ENCODE peak calls at places on chromosome 17, in five cellular contexts. D is psoas muscle, A is ovary, U is stomach, C is upper lobe of right lung. W is an unnamed sample.

GRCh38 chr17:58902312-58902711 is 146.7 kb downstream of the PPM1E start:
- DNase-seq in D (no peak), A (no peak), U (no peak), C (no peak), W (no peak)

GRCh38 chr17:37475713-37476420 is 13.8 kb upstream of the DUSP14 start:
- DNase-seq in D (no peak), A (no peak), U (no peak), C (no peak), W (no peak)

GRCh38 chr17:47882247-47882646 is 13.8 kb upstream of the SP2 start:
- DNase-seq in D (no peak), A (no peak), U (peak; percentile 46), C (no peak), W (no peak)

GRCh38 chr17:63925615-63926014 is 6.5 kb downstream of the CD79B start:
- DNase-seq in D (no peak), A (no peak), U (no peak), C (no peak), W (peak; percentile 0)

GRCh38 chr17:28928061-28928460 is 23.3 kb downstream of the PHF12 start:
- DNase-seq in D (no peak), A (no peak), U (no peak), C (no peak), W (no peak)

GRCh38 chr17:29163563-29163962 is 16.6 kb downstream of the MYO18A start:
- DNase-seq in D (no peak), A (no peak), U (no peak), C (no peak), W (no peak)

GRCh38 chr17:81794509-81794908 is 9.4 kb upstream of the GCGR start:
- DNase-seq in D (no peak), A (no peak), U (peak; percentile 73), C (peak; percentile 80), W (no peak)

GRCh38 chr17:7686221-7687071 is 844 bp downstream of the TP53 start:
- DNase-seq in D (peak; percentile 90), A (peak; percentile 79), U (peak; percentile 76), C (peak; percentile 86), W (peak; percentile 76)

GRCh38 chr17:38967290-38967738 is at the start of gene FBXO47:
- DNase-seq in D (peak; percentile 95), A (peak; percentile 93), U (peak; percentile 89), C (peak; percentile 96), W (peak; percentile 94)

GRCh38 chr17:29196784-29197515 is 16.8 kb upstream of the MYO18A start:
- DNase-seq in D (no peak), A (no peak), U (no peak), C (no peak), W (no peak)

GRCh38 chr17:64418506-64419339 is 28.1 kb upstream of the PECAM1 start:
- DNase-seq in D (no peak), A (no peak), U (no peak), C (peak; percentile 40), W (no peak)

GRCh38 chr17:31251618-31252328 is 45.3 kb downstream of the OMG start:
- DNase-seq in D (no peak), A (no peak), U (no peak), C (no peak), W (no peak)

GRCh38 chr17:10226930-10227695 is 28.7 kb upstream of the GAS7 start:
- DNase-seq in D (peak; percentile 52), A (peak; percentile 48), U (peak; percentile 28), C (peak; percentile 73), W (peak; percentile 58)

GRCh38 chr17:37791434-37791833 is 46.6 kb upstream of the HNF1B start:
- DNase-seq in D (no peak), A (no peak), U (peak; percentile 30), C (no peak), W (no peak)

GRCh38 chr17:78717431-78717980 is 64.6 kb downstream of the CYTH1 start:
- DNase-seq in D (no peak), A (peak; percentile 45), U (no peak), C (no peak), W (no peak)

GRCh38 chr17:43448720-43449469 is 34.9 kb upstream of the DHX8 start:
- DNase-seq in D (no peak), A (no peak), U (no peak), C (no peak), W (no peak)

GRCh38 chr17:34255381-34255732 is 272 bp downstream of the CCL2 start:
- DNase-seq in D (no peak), A (no peak), U (no peak), C (no peak), W (no peak)

GRCh38 chr17:13562271-13562800 is 39.4 kb downstream of the HS3ST3A1 start:
- DNase-seq in D (no peak), A (peak; percentile 51), U (no peak), C (no peak), W (no peak)

GRCh38 chr17:10278218-10278617 is 79.8 kb upstream of the GAS7 start:
- DNase-seq in D (no peak), A (no peak), U (no peak), C (no peak), W (no peak)

GRCh38 chr17:4947411-4948165 is 742 bp downstream of the PFN1 start:
- DNase-seq in D (peak; percentile 78), A (peak; percentile 78), U (peak; percentile 70), C (peak; percentile 88), W (peak; percentile 67)

GRCh38 chr17:28253663-28254062 is 65.3 kb upstream of the TMEM97 start:
- DNase-seq in D (no peak), A (no peak), U (no peak), C (no peak), W (no peak)

GRCh38 chr17:17877548-17878358 is 41.0 kb upstream of the SREBF1 start:
- DNase-seq in D (peak; percentile 84), A (peak; percentile 86), U (peak; percentile 89), C (peak; percentile 83), W (peak; percentile 80)

GRCh38 chr17:17713839-17714238 is 32.6 kb downstream of the RAI1 start:
- DNase-seq in D (no peak), A (no peak), U (peak; percentile 69), C (peak; percentile 79), W (peak; percentile 74)

GRCh38 chr17:58200024-58200633 is 7.6 kb downstream of the EPX start:
- DNase-seq in D (peak; percentile 64), A (no peak), U (peak; percentile 46), C (peak; percentile 78), W (no peak)

GRCh38 chr17:42251115-42251514 is 25.1 kb downstream of the STAT5B start:
- DNase-seq in D (no peak), A (no peak), U (no peak), C (no peak), W (no peak)
- H3K4me1 ChIP-seq in D (peaks cover 76% of the 10 kb centered on the region), A (peaks cover 4% of the 10 kb centered on the region), U (peaks cover 42% of the 10 kb centered on the region), C (peaks cover 41% of the 10 kb centered on the region), W (peaks cover 61% of the 10 kb centered on the region)

GRCh38 chr17:75551276-75551675 is 25.8 kb downstream of the LLGL2 start:
- DNase-seq in D (no peak), A (no peak), U (no peak), C (no peak), W (no peak)

GRCh38 chr17:75555679-75556153 is 30.2 kb downstream of the LLGL2 start:
- DNase-seq in D (no peak), A (no peak), U (peak; percentile 51), C (peak; percentile 56), W (no peak)

GRCh38 chr17:75552425-75552824 is 26.9 kb downstream of the LLGL2 start:
- DNase-seq in D (no peak), A (no peak), U (no peak), C (no peak), W (no peak)

GRCh38 chr17:75552847-75553552 is 27.5 kb downstream of the LLGL2 start:
- DNase-seq in D (no peak), A (peak; percentile 54), U (no peak), C (no peak), W (no peak)

GRCh38 chr17:75553553-75554110 is 28.1 kb downstream of the LLGL2 start:
- DNase-seq in D (no peak), A (no peak), U (no peak), C (no peak), W (no peak)
- H3K4me1 ChIP-seq in D (no peaks in the 10 kb centered on the region), A (peaks cover 10% of the 10 kb centered on the region), U (peaks cover 51% of the 10 kb centered on the region), C (peaks cover 11% of the 10 kb centered on the region), W (peaks cover 7% of the 10 kb centered on the region)

DNA sequence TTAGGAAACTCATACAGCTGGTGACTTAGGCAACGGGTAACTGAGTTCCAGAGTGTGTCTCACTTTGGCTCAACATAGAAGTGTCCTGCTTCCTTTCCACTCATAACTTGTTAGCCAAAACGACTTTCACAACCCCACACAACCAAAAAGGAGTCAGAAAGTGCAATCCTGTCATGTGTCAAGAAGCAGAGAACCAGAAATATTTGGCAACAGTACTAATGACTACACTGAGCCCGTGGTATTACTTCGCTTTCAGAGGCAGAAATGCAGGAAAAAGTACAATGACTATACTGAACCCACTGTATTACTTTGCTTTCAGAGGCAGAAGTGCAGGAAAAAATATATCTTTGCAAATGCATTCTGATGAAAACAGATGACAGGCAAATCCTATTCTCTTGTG is 484.6 kb downstream of the KIF2B start:
- DNase-seq in D (no peak), A (no peak), U (no peak), C (no peak), W (no peak)
- H3K4me1 ChIP-seq in D (no peaks in the 10 kb centered on the region), A (no peaks in the 10 kb centered on the region), U (no peaks in the 10 kb centered on the region), C (no peaks in the 10 kb centered on the region), W (no peaks in the 10 kb centered on the region)

GRCh38 chr17:40557531-40558299 is 7.6 kb downstream of the CCR7 start:
- DNase-seq in D (peak; percentile 55), A (peak; percentile 76), U (peak; percentile 20), C (peak; percentile 58), W (no peak)

GRCh38 chr17:40558651-40559015 is 6.6 kb downstream of the CCR7 start:
- DNase-seq in D (no peak), A (no peak), U (no peak), C (no peak), W (no peak)

GRCh38 chr17:40559016-40559853 is 6.0 kb downstream of the CCR7 start:
- DNase-seq in D (peak; percentile 46), A (peak; percentile 82), U (peak; percentile 5), C (peak; percentile 53), W (no peak)

GRCh38 chr17:40556884-40557414 is 8.3 kb downstream of the CCR7 start:
- DNase-seq in D (peak; percentile 62), A (peak; percentile 61), U (peak; percentile 23), C (peak; percentile 63), W (peak; percentile 64)

DNA sequence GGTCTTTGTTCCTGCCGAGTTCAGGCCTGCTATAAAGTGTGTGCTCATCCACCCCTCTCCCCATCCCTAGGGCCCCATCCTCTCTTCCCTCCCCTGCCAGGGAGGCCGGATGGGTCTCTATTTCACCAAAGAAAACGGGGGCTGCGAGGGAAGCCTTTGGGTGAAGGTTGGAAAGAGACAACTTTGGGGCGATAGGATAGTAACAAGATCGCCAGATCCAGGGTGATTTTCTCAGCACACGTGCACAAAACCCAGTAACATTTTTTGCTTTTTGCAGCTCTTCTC is 7.0 kb downstream of the CCR7 start:
- DNase-seq in D (peak; percentile 18), A (no peak), U (peak; percentile 9), C (no peak), W (no peak)
- H3K4me1 ChIP-seq in D (peaks cover 7% of the 10 kb centered on the region), A (peaks cover 44% of the 10 kb centered on the region), U (peaks cover 26% of the 10 kb centered on the region), C (peaks cover 47% of the 10 kb centered on the region), W (peaks cover 79% of the 10 kb centered on the region)

GRCh38 chr17:83097831-83098230 is 18.4 kb downstream of the METRNL start:
- DNase-seq in D (no peak), A (no peak), U (no peak), C (no peak), W (no peak)
- H3K4me1 ChIP-seq in D (peaks cover 28% of the 10 kb centered on the region), A (peaks cover 21% of the 10 kb centered on the region), U (peaks cover 59% of the 10 kb centered on the region), C (peaks cover 43% of the 10 kb centered on the region), W (peaks cover 52% of the 10 kb centered on the region)

GRCh38 chr17:1644493-1645206 is 882 bp downstream of the SCARF1 start:
- DNase-seq in D (no peak), A (no peak), U (no peak), C (no peak), W (no peak)
- H3K4me1 ChIP-seq in D (peaks cover 23% of the 10 kb centered on the region), A (peaks cover 6% of the 10 kb centered on the region), U (peaks cover 65% of the 10 kb centered on the region), C (peaks cover 51% of the 10 kb centered on the region), W (peaks cover 75% of the 10 kb centered on the region)

W was measured in left ventricle myocardium inferior.